ENCODE peak calls at places on chromosomes 5 and 9, in five cellular contexts. O, C, J, B and S are unnamed samples.

GRCh38 chr9:130010151-130010988 is 32.6 kb downstream of the FNBP1 start:
- DNase-seq in O (peak), C (no peak), J (no peak), B (no peak), S (peak)

GRCh38 chr5:135476615-135477493 is 24.7 kb upstream of the TIFAB start:
- DNase-seq in O (no peak), C (no peak), J (no peak), B (no peak), S (no peak)

GRCh38 chr5:171845857-171846785 is 60.5 kb downstream of the SMIM23 start:
- DNase-seq in O (no peak), C (no peak), J (no peak), B (peak), S (no peak)

GRCh38 chr9:69577123-69577522 is 95.0 kb downstream of the APBA1 start:
- DNase-seq in O (no peak), C (no peak), J (no peak), B (no peak), S (no peak)

GRCh38 chr5:155616779-155617392 is 603.3 kb downstream of the KIF4B start:
- DNase-seq in O (peak), C (peak), J (no peak), B (peak), S (peak)

GRCh38 chr9:97527626-97528528 is 26.4 kb downstream of the TMOD1 start:
- DNase-seq in O (no peak), C (peak), J (no peak), B (no peak), S (peak)

GRCh38 chr9:120117081-120117480 is 462.9 kb downstream of the CDK5RAP2 start:
- DNase-seq in O (no peak), C (no peak), J (no peak), B (no peak), S (no peak)

GRCh38 chr5:7047862-7048261 is 334.6 kb downstream of the TENT4A start:
- DNase-seq in O (peak), C (no peak), J (no peak), B (no peak), S (no peak)

GRCh38 chr5:109485030-109485429 is 75.3 kb upstream of the PJA2 start:
- DNase-seq in O (peak), C (no peak), J (no peak), B (peak), S (peak)

GRCh38 chr9:15370496-15371464 is 51.9 kb upstream of the SNAPC3 start:
- DNase-seq in O (no peak), C (no peak), J (no peak), B (no peak), S (no peak)

GRCh38 chr5:77103457-77103856 is 16.4 kb upstream of the ZBED3 start:
- DNase-seq in O (no peak), C (no peak), J (no peak), B (no peak), S (peak)

GRCh38 chr5:133205204-133205603 is 153.4 kb downstream of the HSPA4 start:
- DNase-seq in O (no peak), C (no peak), J (no peak), B (no peak), S (no peak)

GRCh38 chr5:137186759-137187461 is 312.2 kb downstream of the SPOCK1 start:
- DNase-seq in O (no peak), C (no peak), J (no peak), B (peak), S (no peak)

GRCh38 chr9:91127653-91128052 is 234.1 kb downstream of the AUH start:
- DNase-seq in O (no peak), C (no peak), J (no peak), B (no peak), S (no peak)

GRCh38 chr5:14406554-14406849 is 175.1 kb upstream of the OTULINL start:
- DNase-seq in O (no peak), C (no peak), J (no peak), B (no peak), S (no peak)

GRCh38 chr5:66697796-66698564 is 101.8 kb downstream of the MAST4 start:
- DNase-seq in O (no peak), C (no peak), J (no peak), B (no peak), S (no peak)

GRCh38 chr5:158619083-158619788 is 480.5 kb downstream of the EBF1 start:
- DNase-seq in O (no peak), C (no peak), J (no peak), B (no peak), S (no peak)

GRCh38 chr5:90709323-90710148 is 150.9 kb downstream of the ADGRV1 start:
- DNase-seq in O (peak), C (peak), J (no peak), B (peak), S (peak)

GRCh38 chr9:12776775-12777055 is 1.9 kb downstream of the LURAP1L start:
- DNase-seq in O (no peak), C (no peak), J (no peak), B (no peak), S (no peak)

GRCh38 chr5:172910828-172911627 is 48.2 kb upstream of the RPL26L1 start:
- DNase-seq in O (peak), C (peak), J (no peak), B (peak), S (peak)

GRCh38 chr9:120868676-120869359 is 8.2 kb downstream of the PHF19 start:
- DNase-seq in O (peak), C (peak), J (peak), B (peak), S (peak)

GRCh38 chr9:136700959-136701664 is 11.3 kb upstream of the DIPK1B start:
- DNase-seq in O (peak), C (peak), J (no peak), B (no peak), S (no peak)

GRCh38 chr5:166562246-166562645 is 1729.2 kb upstream of the WWC1 start:
- DNase-seq in O (no peak), C (no peak), J (no peak), B (no peak), S (no peak)

GRCh38 chr9:129867138-129868032 is 32.1 kb downstream of the USP20 start:
- DNase-seq in O (no peak), C (peak), J (no peak), B (no peak), S (no peak)

GRCh38 chr5:76657683-76658311 is 34.6 kb upstream of the F2RL2 start:
- DNase-seq in O (no peak), C (no peak), J (no peak), B (no peak), S (no peak)

GRCh38 chr5:124746252-124746915 is at the start of gene ZNF608:
- DNase-seq in O (peak), C (peak), J (no peak), B (peak), S (peak)

GRCh38 chr5:17001418-17001817 is 65.3 kb upstream of the MYO10 start:
- DNase-seq in O (no peak), C (no peak), J (no peak), B (no peak), S (no peak)

GRCh38 chr9:133369923-133370322 is 5.9 kb downstream of the SURF4 start:
- DNase-seq in O (no peak), C (no peak), J (no peak), B (no peak), S (no peak)

GRCh38 chr5:175867587-175868347 is 3.6 kb upstream of the CPLX2 start:
- DNase-seq in O (peak), C (peak), J (no peak), B (no peak), S (no peak)

GRCh38 chr5:177364159-177364962 is 6.6 kb downstream of the RGS14 start:
- DNase-seq in O (no peak), C (no peak), J (no peak), B (no peak), S (no peak)

GRCh38 chr9:93827545-93828330 is 127.4 kb downstream of the BARX1 start:
- DNase-seq in O (peak), C (peak), J (no peak), B (no peak), S (peak)

GRCh38 chr5:157562111-157562581 is 13.4 kb downstream of the ADAM19 start:
- DNase-seq in O (no peak), C (no peak), J (no peak), B (peak), S (no peak)

GRCh38 chr9:89999176-89999533 is 394.3 kb downstream of the GADD45G start:
- DNase-seq in O (peak), C (no peak), J (peak), B (no peak), S (peak)

GRCh38 chr9:104094534-104095020 is 468 bp downstream of the SMC2 start:
- DNase-seq in O (no peak), C (no peak), J (no peak), B (no peak), S (no peak)

GRCh38 chr9:76136986-76137385 is 246.5 kb downstream of the PCSK5 start:
- DNase-seq in O (no peak), C (no peak), J (no peak), B (no peak), S (no peak)

GRCh38 chr9:127937383-127938297 is at the start of gene DPM2:
- DNase-seq in O (peak), C (peak), J (no peak), B (peak), S (peak)
- TF ChIP-seq POLR2A in O (peak), C (no peak), J (no peak), B (peak), S (peak)

GRCh38 chr5:141852448-141852847 is 25.8 kb downstream of the PCDH1 start:
- DNase-seq in O (no peak), C (no peak), J (no peak), B (no peak), S (no peak)

GRCh38 chr5:141849371-141850182 is 28.6 kb downstream of the PCDH1 start:
- DNase-seq in O (peak), C (peak), J (no peak), B (peak), S (peak)

GRCh38 chr5:141850786-141851185 is 27.4 kb downstream of the PCDH1 start:
- DNase-seq in O (no peak), C (peak), J (no peak), B (no peak), S (no peak)

GRCh38 chr5:141850183-141850768 is 27.9 kb downstream of the PCDH1 start:
- DNase-seq in O (no peak), C (no peak), J (no peak), B (peak), S (peak)

GRCh38 chr5:141851195-141851874 is 26.9 kb downstream of the PCDH1 start:
- DNase-seq in O (no peak), C (no peak), J (no peak), B (no peak), S (no peak)
- TF ChIP-seq POLR2A in O (no peak), C (no peak), J (no peak), B (no peak), S (no peak)

GRCh38 chr5:113295111-113295539 is 139.7 kb downstream of the TSSK1B start:
- DNase-seq in O (no peak), C (no peak), J (no peak), B (no peak), S (no peak)

GRCh38 chr5:113294341-113295110 is 140.3 kb downstream of the TSSK1B start:
- DNase-seq in O (peak), C (peak), J (no peak), B (peak), S (peak)

GRCh38 chr5:113293613-113294340 is 141.0 kb downstream of the TSSK1B start:
- DNase-seq in O (no peak), C (peak), J (no peak), B (peak), S (peak)

GRCh38 chr5:113292535-113292934 is 142.3 kb downstream of the TSSK1B start:
- DNase-seq in O (no peak), C (no peak), J (no peak), B (no peak), S (no peak)

DNA sequence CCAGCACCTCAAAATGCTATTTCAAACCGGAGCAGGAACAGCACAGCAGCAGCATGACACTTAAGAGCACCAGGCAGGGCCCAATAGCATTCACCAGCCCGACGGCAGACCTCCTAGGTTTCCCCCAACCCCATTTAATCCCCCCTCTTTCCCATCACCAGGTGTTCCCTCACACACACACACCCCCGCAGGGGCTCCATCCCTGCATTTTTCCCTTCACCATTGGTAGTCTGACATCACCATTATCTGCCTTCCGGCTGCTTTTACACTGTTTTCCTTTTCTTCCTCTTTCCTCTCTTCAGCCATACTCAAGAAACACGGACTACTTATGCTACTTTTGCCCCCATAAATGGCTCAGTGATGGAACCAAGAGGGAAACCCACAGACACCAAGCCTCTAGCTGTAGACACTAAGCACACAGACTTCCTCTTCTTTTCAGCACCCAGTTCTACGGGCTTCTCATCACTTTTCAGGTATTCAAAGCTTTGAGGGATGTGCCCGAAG is 141.7 kb downstream of the TSSK1B start:
- DNase-seq in O (no peak), C (peak), J (no peak), B (no peak), S (no peak)
- TF ChIP-seq POLR2A in O (no peak), C (no peak), J (no peak), B (no peak), S (no peak)

DNA sequence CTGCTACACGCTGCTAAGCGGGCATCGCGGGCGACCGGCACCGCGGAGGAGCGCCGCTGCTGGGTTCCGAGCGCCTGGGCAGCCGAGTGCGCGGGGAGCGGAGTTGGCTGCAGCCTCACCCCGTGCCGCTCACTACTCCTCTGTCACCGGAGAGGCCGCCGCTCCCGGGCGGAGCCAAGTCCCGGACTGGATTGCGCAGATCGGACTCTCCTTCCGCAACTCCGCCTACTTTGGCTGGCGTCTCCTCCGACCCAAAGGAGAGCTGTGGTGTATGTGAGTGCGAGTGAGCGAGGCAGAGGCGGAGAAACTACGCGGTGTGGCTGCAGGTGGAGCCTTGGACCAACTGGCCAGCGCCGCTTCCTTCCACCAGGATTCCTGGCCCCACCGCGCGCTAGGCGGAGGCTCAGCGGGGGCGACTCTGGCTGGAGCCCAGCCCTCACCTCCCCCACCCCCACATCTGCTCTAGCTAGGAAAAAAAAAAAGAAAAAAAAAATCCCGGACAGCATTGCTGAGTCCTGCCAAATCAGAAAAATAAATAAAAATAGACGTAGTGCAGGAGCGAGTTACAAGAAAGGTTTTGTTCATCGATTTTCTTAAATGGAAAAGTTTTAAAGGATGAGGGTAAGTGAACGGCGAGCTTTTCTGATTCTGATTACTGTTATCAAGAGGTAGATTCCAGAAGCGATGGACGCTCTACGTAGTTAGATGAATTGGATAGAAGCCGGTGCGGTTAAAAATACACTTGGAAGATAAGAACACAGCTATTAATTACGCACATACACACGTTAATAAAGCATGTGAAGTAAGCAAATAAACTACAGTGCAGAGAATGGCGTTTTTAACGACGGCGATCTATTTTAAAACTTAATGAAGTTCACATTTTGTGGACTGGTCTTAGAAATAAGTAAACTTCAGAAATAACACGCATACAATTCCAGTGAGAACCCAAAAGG is at the start of gene SEMA6A:
- DNase-seq in O (peak), C (peak), J (no peak), B (peak), S (peak)
- TF ChIP-seq POLR2A in O (peak), C (peak), J (no peak), B (peak), S (peak)

GRCh38 chr5:111095982-111096381 is 3.8 kb downstream of the WDR36 start:
- DNase-seq in O (no peak), C (no peak), J (no peak), B (no peak), S (no peak)

DNA sequence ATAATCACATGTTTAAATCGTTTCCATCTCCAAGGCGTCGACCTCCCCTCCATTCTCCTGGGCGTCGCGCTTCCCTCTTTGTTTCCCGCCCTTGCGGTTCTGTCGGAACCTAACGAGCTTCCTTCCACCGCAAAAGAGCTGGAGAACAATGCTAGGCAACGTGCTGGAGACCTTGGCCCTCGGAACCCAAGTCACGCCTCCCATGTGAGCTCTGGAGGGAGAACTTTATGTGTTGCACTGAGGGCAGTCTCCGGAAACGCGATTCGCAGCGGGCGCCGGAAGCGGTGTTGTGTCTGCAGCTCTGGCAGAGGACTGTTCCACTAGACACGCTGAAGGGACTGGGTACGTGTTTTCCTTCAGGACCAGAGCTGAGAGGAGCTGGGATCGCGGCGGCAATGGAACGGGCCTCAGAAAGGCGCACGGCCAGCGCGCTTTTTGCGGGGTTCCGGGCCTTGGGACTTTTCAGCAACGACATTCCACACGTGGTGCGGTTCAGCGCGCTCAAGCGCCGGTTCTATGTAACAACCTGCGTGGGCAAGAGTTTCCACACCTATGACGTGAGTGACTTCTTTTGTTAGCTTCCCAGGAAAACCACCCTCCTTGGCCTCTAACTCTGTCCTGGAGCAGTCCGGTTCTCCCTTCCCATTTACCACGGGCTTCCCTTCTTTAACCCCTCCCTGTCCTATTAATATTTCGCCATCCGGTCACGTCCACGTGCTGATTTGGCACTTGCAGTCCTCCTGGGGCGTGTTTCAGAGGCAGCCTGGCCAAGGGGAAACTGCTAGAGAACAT is at the start of gene WDR36:
- DNase-seq in O (peak), C (peak), J (no peak), B (peak), S (peak)
- TF ChIP-seq POLR2A in O (no peak), C (peak), J (no peak), B (peak), S (peak)